ENCODE peak calls at places on chromosomes 11 and 22, in nine cellular contexts. W, Q, J, X, P, F, Z, N and C are unnamed samples.

GRCh38 chr22:30235687-30236170 is 10.8 kb downstream of the LIF start:
- DNase-seq in W (no peak), Q (no peak), J (no peak), X (no peak), P (peak; percentile 47), F (peak; percentile 61), Z (peak; percentile 43), N (peak; percentile 80), C (peak; percentile 59)

GRCh38 chr11:68390315-68390714 is 70.2 kb upstream of the PPP6R3 start:
- DNase-seq in W (no peak), Q (no peak), J (no peak), X (no peak), P (no peak), F (no peak), Z (no peak), N (no peak), C (no peak)

GRCh38 chr11:72812968-72813739 is 1.1 kb upstream of the ATG16L2 start:
- DNase-seq in W (peak; percentile 69), Q (peak; percentile 96), J (no peak), X (peak; percentile 84), P (peak; percentile 52), F (no peak), Z (peak; percentile 78), N (peak; percentile 77), C (peak; percentile 61)

GRCh38 chr11:129815596-129816461 is at the start of gene TMEM45B:
- DNase-seq in W (no peak), Q (no peak), J (no peak), X (no peak), P (no peak), F (no peak), Z (peak; percentile 84), N (peak; percentile 90), C (no peak)

GRCh38 chr11:131694526-131695424 is 324.4 kb downstream of the NTM start:
- DNase-seq in W (no peak), Q (peak; percentile 69), J (peak; percentile 36), X (peak; percentile 65), P (peak; percentile 74), F (peak; percentile 44), Z (peak; percentile 73), N (peak; percentile 94), C (peak; percentile 81)

GRCh38 chr22:37328017-37328416 is 45.7 kb downstream of the CYTH4 start:
- DNase-seq in W (no peak), Q (no peak), J (peak; percentile 95), X (no peak), P (peak; percentile 47), F (peak; percentile 74), Z (no peak), N (no peak), C (peak; percentile 59)

GRCh38 chr11:2534131-2534956 is 89.5 kb downstream of the KCNQ1 start:
- DNase-seq in W (no peak), Q (peak; percentile 83), J (no peak), X (no peak), P (no peak), F (no peak), Z (no peak), N (peak; percentile 75), C (no peak)

GRCh38 chr11:28146123-28146751 is 38.0 kb downstream of the METTL15 start:
- DNase-seq in W (no peak), Q (peak; percentile 49), J (peak; percentile 68), X (no peak), P (peak; percentile 87), F (peak; percentile 59), Z (no peak), N (no peak), C (peak; percentile 83)

GRCh38 chr11:67299471-67300191 is 3.7 kb upstream of the SSH3 start:
- DNase-seq in W (no peak), Q (no peak), J (no peak), X (no peak), P (no peak), F (no peak), Z (no peak), N (peak; percentile 59), C (no peak)

GRCh38 chr11:128648711-128649110 is 45.2 kb upstream of the FLI1 start:
- DNase-seq in W (no peak), Q (no peak), J (no peak), X (no peak), P (no peak), F (no peak), Z (no peak), N (no peak), C (no peak)

GRCh38 chr11:78339945-78340344 is 77.7 kb downstream of the GAB2 start:
- DNase-seq in W (no peak), Q (no peak), J (no peak), X (no peak), P (no peak), F (no peak), Z (no peak), N (no peak), C (no peak)

GRCh38 chr11:99020324-99021225 is at the start of gene CNTN5:
- DNase-seq in W (no peak), Q (peak; percentile 3), J (no peak), X (peak; percentile 91), P (peak; percentile 42), F (no peak), Z (peak; percentile 18), N (peak; percentile 79), C (peak; percentile 49)

GRCh38 chr11:106520146-106520912 is 442.9 kb downstream of the AASDHPPT start:
- DNase-seq in W (no peak), Q (no peak), J (no peak), X (no peak), P (no peak), F (no peak), Z (no peak), N (no peak), C (peak; percentile 7)

GRCh38 chr22:43988116-43988817 is 33.0 kb downstream of the SAMM50 start:
- DNase-seq in W (no peak), Q (no peak), J (no peak), X (no peak), P (no peak), F (no peak), Z (no peak), N (no peak), C (no peak)

GRCh38 chr11:126636911-126637799 is 281.7 kb downstream of the ST3GAL4 start:
- DNase-seq in W (no peak), Q (no peak), J (no peak), X (no peak), P (no peak), F (no peak), Z (no peak), N (no peak), C (peak; percentile 26)

GRCh38 chr11:128726464-128727139 is 32.7 kb downstream of the FLI1 start:
- DNase-seq in W (no peak), Q (peak; percentile 92), J (no peak), X (peak; percentile 38), P (no peak), F (no peak), Z (no peak), N (no peak), C (no peak)

GRCh38 chr11:117072517-117073218 is 25.6 kb downstream of the SIK3 start:
- DNase-seq in W (no peak), Q (peak; percentile 94), J (peak; percentile 77), X (no peak), P (peak; percentile 95), F (peak; percentile 75), Z (no peak), N (no peak), C (peak; percentile 90)

GRCh38 chr11:83403990-83404389 is 117.8 kb upstream of the CCDC90B start:
- DNase-seq in W (no peak), Q (no peak), J (no peak), X (no peak), P (no peak), F (no peak), Z (no peak), N (no peak), C (no peak)

GRCh38 chr22:49553518-49554295 is 274.0 kb downstream of the BRD1 start:
- DNase-seq in W (no peak), Q (no peak), J (no peak), X (no peak), P (no peak), F (no peak), Z (no peak), N (peak; percentile 45), C (no peak)
- TF ChIP-seq CTCF in W (no peak), Q (no peak), J (no peak), X (no peak), P (no peak), F (no peak), Z (no peak), N (no peak), C (no peak)

DNA sequence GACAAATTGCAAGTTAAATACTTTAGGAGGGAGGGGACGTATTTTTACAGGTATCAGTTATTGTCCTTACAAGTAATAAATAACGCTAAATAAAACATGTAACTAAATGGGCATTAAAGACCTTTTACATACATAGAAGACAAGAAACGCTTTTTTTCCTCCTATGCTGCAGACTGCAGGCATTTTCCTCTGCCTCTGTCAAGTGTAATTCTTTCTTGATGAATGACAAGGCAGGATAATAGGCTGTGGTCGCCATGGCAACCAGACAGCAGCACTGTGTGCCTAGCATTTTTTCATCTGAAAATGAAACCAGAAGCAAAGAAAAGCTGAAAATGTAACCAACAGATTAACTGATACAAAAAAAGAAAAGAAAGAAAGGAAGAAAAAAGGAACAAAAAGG is 46.1 kb downstream of the BLID start:
- DNase-seq in W (no peak), Q (peak; percentile 7), J (no peak), X (peak; percentile 90), P (peak; percentile 92), F (peak; percentile 72), Z (peak; percentile 28), N (peak; percentile 67), C (peak; percentile 87)
- H3K4me3 ChIP-seq in W (no peak overlapping the region), Q (no peak overlapping the region), J (no peak overlapping the region), X (no peak overlapping the region), P (no peak overlapping the region), F (no peak overlapping the region), Z (no peak overlapping the region), N (no peak overlapping the region), C (no peak overlapping the region)

DNA sequence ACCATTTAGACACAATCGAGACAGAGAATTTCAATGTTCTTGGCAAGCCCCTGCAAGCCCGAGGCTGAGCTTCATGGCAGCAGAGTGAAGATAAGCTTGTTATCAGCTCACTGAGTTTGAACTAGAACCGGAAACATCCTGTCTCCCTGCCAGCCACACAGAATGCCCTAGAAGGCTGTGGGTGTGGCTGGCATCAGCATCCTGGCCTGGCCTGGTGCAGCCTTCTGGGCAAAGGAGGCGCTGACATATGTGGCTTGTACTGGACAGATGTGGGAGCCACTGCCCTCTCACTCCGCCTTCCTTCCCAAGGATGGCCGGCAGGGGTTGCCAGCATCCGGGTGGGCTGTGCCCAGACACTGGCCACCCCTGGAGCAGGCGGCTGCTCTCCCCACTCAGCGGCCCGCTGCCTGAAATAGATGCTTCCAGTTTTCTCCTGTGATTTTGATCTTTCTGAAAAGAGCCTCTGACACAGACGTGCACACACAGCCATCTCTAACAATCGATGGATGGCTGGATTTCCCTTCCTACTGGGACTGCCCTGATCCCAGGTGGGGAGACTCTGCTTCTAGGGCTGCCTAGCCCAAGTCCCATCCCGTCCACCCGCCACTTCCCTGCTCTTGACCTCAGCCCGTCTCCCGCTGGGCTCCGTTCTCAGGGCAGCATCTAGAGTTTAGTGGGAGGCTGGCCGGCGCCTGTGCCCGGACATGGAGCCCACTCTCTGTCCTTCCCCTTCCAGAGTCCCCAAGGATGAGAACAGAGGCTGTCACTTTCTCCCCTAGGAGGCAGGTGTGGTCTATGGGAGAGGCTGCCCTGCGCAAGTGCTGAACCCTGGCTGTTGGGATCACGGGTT is 149.7 kb downstream of the CTTN start:
- DNase-seq in W (no peak), Q (no peak), J (no peak), X (no peak), P (no peak), F (no peak), Z (peak; percentile 49), N (peak; percentile 18), C (no peak)
- TF ChIP-seq CTCF in W (no peak), Q (no peak), J (no peak), X (no peak), P (no peak), F (no peak), Z (no peak), N (no peak), C (no peak)

GRCh38 chr11:452203-452744 is 2.2 kb downstream of the PTDSS2 start:
- DNase-seq in W (peak; percentile 9), Q (no peak), J (no peak), X (no peak), P (no peak), F (no peak), Z (no peak), N (peak; percentile 68), C (no peak)
- H3K4me3 ChIP-seq in W (no peak overlapping the region), Q (no peak overlapping the region), J (peak overlapping the region; percentile 67), X (no peak overlapping the region), P (no peak overlapping the region), F (no peak overlapping the region), Z (no peak overlapping the region), N (no peak overlapping the region), C (no peak overlapping the region)